ENCODE peak calls at places on chromosome 21, in seven cellular contexts. One of them, this sample, is unnamed.

GRCh38 chr21:42002421-42002958 is 7.7 kb downstream of the ZBTB21 start:
- DNase-seq in foreskin fibroblast: peak
- DNase-seq in activated naive CD4-positive, alpha-beta T cell treated with anti-CD3 and anti-CD28 coated beads, Interleukin-2, amount 10 ng/mL, durations not matched to agents 7 days and 5 days: peak
- DNase-seq in dermis microvascular lymphatic vessel endothelial cell: no peak
- DNase-seq in ELR: peak
- DNase-seq in KG1: no peak
- DNase-seq in HuH-7.5: no peak
- DNase-seq in this sample: no peak

GRCh38 chr21:43365611-43366426 is 61.1 kb downstream of the SIK1 start:
- DNase-seq in HuH-7.5: no peak
- DNase-seq in ELR: no peak
- DNase-seq in foreskin fibroblast: no peak
- DNase-seq in dermis microvascular lymphatic vessel endothelial cell: no peak
- DNase-seq in KG1: no peak
- DNase-seq in activated naive CD4-positive, alpha-beta T cell treated with anti-CD3 and anti-CD28 coated beads, Interleukin-2, amount 10 ng/mL, durations not matched to agents 7 days and 5 days: no peak
- DNase-seq in this sample: no peak

GRCh38 chr21:46622226-46622625 is 13.2 kb upstream of the PRMT2 start:
- DNase-seq in HuH-7.5: no peak
- DNase-seq in ELR: no peak
- DNase-seq in KG1: peak
- DNase-seq in activated naive CD4-positive, alpha-beta T cell treated with anti-CD3 and anti-CD28 coated beads, Interleukin-2, amount 10 ng/mL, durations not matched to agents 7 days and 5 days: peak
- DNase-seq in foreskin fibroblast: no peak
- DNase-seq in dermis microvascular lymphatic vessel endothelial cell: no peak
- DNase-seq in this sample: no peak

GRCh38 chr21:33734326-33734725 is 92.0 kb downstream of the ITSN1 start:
- DNase-seq in ELR: no peak
- DNase-seq in HuH-7.5: no peak
- DNase-seq in KG1: no peak
- DNase-seq in dermis microvascular lymphatic vessel endothelial cell: no peak
- DNase-seq in foreskin fibroblast: no peak
- DNase-seq in activated naive CD4-positive, alpha-beta T cell treated with anti-CD3 and anti-CD28 coated beads, Interleukin-2, amount 10 ng/mL, durations not matched to agents 7 days and 5 days: no peak
- DNase-seq in this sample: no peak

GRCh38 chr21:25176637-25177412 is 430.5 kb downstream of the MRPL39 start:
- DNase-seq in ELR: peak
- DNase-seq in activated naive CD4-positive, alpha-beta T cell treated with anti-CD3 and anti-CD28 coated beads, Interleukin-2, amount 10 ng/mL, durations not matched to agents 7 days and 5 days: no peak
- DNase-seq in HuH-7.5: no peak
- DNase-seq in dermis microvascular lymphatic vessel endothelial cell: no peak
- DNase-seq in foreskin fibroblast: no peak
- DNase-seq in KG1: no peak
- DNase-seq in this sample: no peak

GRCh38 chr21:42039470-42039901 is 29.3 kb upstream of the ZBTB21 start:
- DNase-seq in dermis microvascular lymphatic vessel endothelial cell: no peak
- DNase-seq in activated naive CD4-positive, alpha-beta T cell treated with anti-CD3 and anti-CD28 coated beads, Interleukin-2, amount 10 ng/mL, durations not matched to agents 7 days and 5 days: no peak
- DNase-seq in KG1: no peak
- DNase-seq in HuH-7.5: no peak
- DNase-seq in foreskin fibroblast: peak
- DNase-seq in ELR: peak
- DNase-seq in this sample: no peak

GRCh38 chr21:14773777-14774345 is 227.7 kb upstream of the SAMSN1 start:
- DNase-seq in activated naive CD4-positive, alpha-beta T cell treated with anti-CD3 and anti-CD28 coated beads, Interleukin-2, amount 10 ng/mL, durations not matched to agents 7 days and 5 days: peak
- DNase-seq in dermis microvascular lymphatic vessel endothelial cell: peak
- DNase-seq in HuH-7.5: no peak
- DNase-seq in ELR: peak
- DNase-seq in foreskin fibroblast: no peak
- DNase-seq in KG1: peak
- DNase-seq in this sample: peak

GRCh38 chr21:37166733-37167132 is 93.7 kb downstream of the TTC3 start:
- DNase-seq in activated naive CD4-positive, alpha-beta T cell treated with anti-CD3 and anti-CD28 coated beads, Interleukin-2, amount 10 ng/mL, durations not matched to agents 7 days and 5 days: peak
- DNase-seq in KG1: no peak
- DNase-seq in dermis microvascular lymphatic vessel endothelial cell: peak
- DNase-seq in foreskin fibroblast: no peak
- DNase-seq in ELR: peak
- DNase-seq in HuH-7.5: no peak
- DNase-seq in this sample: no peak

GRCh38 chr21:17583898-17584297 is 28.8 kb downstream of the BTG3 start:
- DNase-seq in foreskin fibroblast: no peak
- DNase-seq in ELR: no peak
- DNase-seq in activated naive CD4-positive, alpha-beta T cell treated with anti-CD3 and anti-CD28 coated beads, Interleukin-2, amount 10 ng/mL, durations not matched to agents 7 days and 5 days: no peak
- DNase-seq in dermis microvascular lymphatic vessel endothelial cell: no peak
- DNase-seq in KG1: no peak
- DNase-seq in HuH-7.5: no peak
- DNase-seq in this sample: no peak

GRCh38 chr21:37811711-37812110 is 104.5 kb downstream of the KCNJ6 start:
- DNase-seq in activated naive CD4-positive, alpha-beta T cell treated with anti-CD3 and anti-CD28 coated beads, Interleukin-2, amount 10 ng/mL, durations not matched to agents 7 days and 5 days: no peak
- DNase-seq in foreskin fibroblast: no peak
- DNase-seq in dermis microvascular lymphatic vessel endothelial cell: no peak
- DNase-seq in ELR: no peak
- DNase-seq in KG1: no peak
- DNase-seq in HuH-7.5: no peak
- DNase-seq in this sample: no peak

GRCh38 chr21:41772351-41773080 is 5.7 kb upstream of the RIPK4 start:
- DNase-seq in foreskin fibroblast: no peak
- DNase-seq in activated naive CD4-positive, alpha-beta T cell treated with anti-CD3 and anti-CD28 coated beads, Interleukin-2, amount 10 ng/mL, durations not matched to agents 7 days and 5 days: no peak
- DNase-seq in dermis microvascular lymphatic vessel endothelial cell: no peak
- DNase-seq in HuH-7.5: no peak
- DNase-seq in ELR: no peak
- DNase-seq in KG1: no peak
- DNase-seq in this sample: no peak

GRCh38 chr21:16071761-16072160 is 342.0 kb downstream of the USP25 start:
- DNase-seq in ELR: no peak
- DNase-seq in HuH-7.5: no peak
- DNase-seq in activated naive CD4-positive, alpha-beta T cell treated with anti-CD3 and anti-CD28 coated beads, Interleukin-2, amount 10 ng/mL, durations not matched to agents 7 days and 5 days: no peak
- DNase-seq in KG1: no peak
- DNase-seq in foreskin fibroblast: no peak
- DNase-seq in dermis microvascular lymphatic vessel endothelial cell: no peak
- DNase-seq in this sample: no peak

GRCh38 chr21:14495075-14495474 is 51.0 kb downstream of the SAMSN1 start:
- DNase-seq in dermis microvascular lymphatic vessel endothelial cell: no peak
- DNase-seq in KG1: no peak
- DNase-seq in ELR: no peak
- DNase-seq in HuH-7.5: no peak
- DNase-seq in foreskin fibroblast: no peak
- DNase-seq in activated naive CD4-positive, alpha-beta T cell treated with anti-CD3 and anti-CD28 coated beads, Interleukin-2, amount 10 ng/mL, durations not matched to agents 7 days and 5 days: no peak
- DNase-seq in this sample: no peak

GRCh38 chr21:45592208-45592619 is 50.0 kb upstream of the SLC19A1 start:
- DNase-seq in dermis microvascular lymphatic vessel endothelial cell: no peak
- DNase-seq in activated naive CD4-positive, alpha-beta T cell treated with anti-CD3 and anti-CD28 coated beads, Interleukin-2, amount 10 ng/mL, durations not matched to agents 7 days and 5 days: peak
- DNase-seq in ELR: no peak
- DNase-seq in foreskin fibroblast: no peak
- DNase-seq in HuH-7.5: no peak
- DNase-seq in KG1: no peak
- DNase-seq in this sample: no peak

GRCh38 chr21:38596264-38597042 is 98.2 kb upstream of the ERG start:
- DNase-seq in foreskin fibroblast: no peak
- DNase-seq in KG1: no peak
- DNase-seq in dermis microvascular lymphatic vessel endothelial cell: no peak
- DNase-seq in ELR: no peak
- DNase-seq in activated naive CD4-positive, alpha-beta T cell treated with anti-CD3 and anti-CD28 coated beads, Interleukin-2, amount 10 ng/mL, durations not matched to agents 7 days and 5 days: no peak
- DNase-seq in HuH-7.5: no peak
- DNase-seq in this sample: no peak

GRCh38 chr21:29164330-29164942 is 34.0 kb downstream of the MAP3K7CL start:
- DNase-seq in activated naive CD4-positive, alpha-beta T cell treated with anti-CD3 and anti-CD28 coated beads, Interleukin-2, amount 10 ng/mL, durations not matched to agents 7 days and 5 days: no peak
- DNase-seq in HuH-7.5: peak
- DNase-seq in foreskin fibroblast: peak
- DNase-seq in dermis microvascular lymphatic vessel endothelial cell: peak
- DNase-seq in KG1: peak
- DNase-seq in ELR: peak
- DNase-seq in this sample: peak

GRCh38 chr21:43188181-43188580 is 19.4 kb downstream of the CRYAA start:
- DNase-seq in ELR: no peak
- DNase-seq in HuH-7.5: no peak
- DNase-seq in KG1: no peak
- DNase-seq in dermis microvascular lymphatic vessel endothelial cell: no peak
- DNase-seq in activated naive CD4-positive, alpha-beta T cell treated with anti-CD3 and anti-CD28 coated beads, Interleukin-2, amount 10 ng/mL, durations not matched to agents 7 days and 5 days: no peak
- DNase-seq in foreskin fibroblast: no peak
- DNase-seq in this sample: peak

GRCh38 chr21:41895643-41896493 is 16.7 kb upstream of the PRDM15 start:
- DNase-seq in activated naive CD4-positive, alpha-beta T cell treated with anti-CD3 and anti-CD28 coated beads, Interleukin-2, amount 10 ng/mL, durations not matched to agents 7 days and 5 days: peak
- DNase-seq in ELR: no peak
- DNase-seq in dermis microvascular lymphatic vessel endothelial cell: peak
- DNase-seq in foreskin fibroblast: no peak
- DNase-seq in HuH-7.5: no peak
- DNase-seq in KG1: peak
- DNase-seq in this sample: no peak

GRCh38 chr21:30408782-30409494 is 13.1 kb downstream of the KRTAP13-1 start:
- DNase-seq in HuH-7.5: peak
- DNase-seq in dermis microvascular lymphatic vessel endothelial cell: peak
- DNase-seq in KG1: no peak
- DNase-seq in ELR: peak
- DNase-seq in activated naive CD4-positive, alpha-beta T cell treated with anti-CD3 and anti-CD28 coated beads, Interleukin-2, amount 10 ng/mL, durations not matched to agents 7 days and 5 days: peak
- DNase-seq in foreskin fibroblast: no peak
- DNase-seq in this sample: peak